ENCODE peak calls at places on chromosomes 3 and 15, in eight cellular contexts. B is GM12865, U is kidney epithelial cell, M is transverse colon, H is fibroblast of mammary gland, V is lower leg skin, X is fibroblast of the aortic adventitia, L is coronary artery. C is an unnamed sample.

GRCh38 chr3:194532591-194532990 is 45.8 kb upstream of the ATP13A3 start:
- DNase-seq in B (no peak), U (no peak), M (no peak), H (peak), V (no peak), X (no peak), L (no peak), C (no peak)

GRCh38 chr15:63071288-63071909 is 28.9 kb downstream of the TPM1 start:
- DNase-seq in B (no peak), U (no peak), M (no peak), H (no peak), V (no peak), X (no peak), L (no peak), C (no peak)

GRCh38 chr3:118636841-118637240 is 397.8 kb downstream of the IGSF11 start:
- DNase-seq in B (peak), U (no peak), M (no peak), H (no peak), V (no peak), X (no peak), L (no peak), C (no peak)

GRCh38 chr15:52441846-52442245 is 86.8 kb downstream of the MYO5A start:
- DNase-seq in B (no peak), U (no peak), M (no peak), H (no peak), V (no peak), X (peak), L (no peak), C (peak)

GRCh38 chr3:31959951-31960792 is 20.9 kb downstream of the OSBPL10 start:
- DNase-seq in B (no peak), U (no peak), M (no peak), H (no peak), V (no peak), X (peak), L (no peak), C (peak)

GRCh38 chr3:46673151-46674030 is 20.1 kb downstream of the ALS2CL start:
- DNase-seq in B (no peak), U (no peak), M (no peak), H (no peak), V (no peak), X (no peak), L (no peak), C (no peak)

GRCh38 chr3:129611812-129612349 is 5.4 kb upstream of the PLXND1 start:
- DNase-seq in B (no peak), U (no peak), M (no peak), H (no peak), V (no peak), X (peak), L (no peak), C (no peak)

GRCh38 chr15:67820147-67820991 is 4.9 kb upstream of the SKOR1 start:
- DNase-seq in B (no peak), U (no peak), M (no peak), H (no peak), V (no peak), X (no peak), L (no peak), C (no peak)

GRCh38 chr15:26729581-26729980 is 43.3 kb downstream of the GABRB3 start:
- DNase-seq in B (no peak), U (no peak), M (no peak), H (no peak), V (no peak), X (no peak), L (no peak), C (no peak)

GRCh38 chr3:194312186-194312742 is 38.9 kb downstream of the CPN2 start:
- DNase-seq in B (no peak), U (no peak), M (peak), H (peak), V (peak), X (peak), L (no peak), C (no peak)

GRCh38 chr3:156489462-156489911 is 65.4 kb downstream of the SSR3 start:
- DNase-seq in B (peak), U (no peak), M (no peak), H (peak), V (no peak), X (peak), L (no peak), C (peak)

GRCh38 chr15:69400850-69401249 is 13.3 kb upstream of the KIF23 start:
- DNase-seq in B (peak), U (no peak), M (no peak), H (no peak), V (no peak), X (no peak), L (peak), C (no peak)

GRCh38 chr15:79724312-79724711 is 172.5 kb downstream of the MTHFS start:
- DNase-seq in B (no peak), U (no peak), M (no peak), H (peak), V (no peak), X (peak), L (no peak), C (peak)

GRCh38 chr3:15982243-15982642 is 184.5 kb upstream of the ANKRD28 start:
- DNase-seq in B (no peak), U (no peak), M (no peak), H (no peak), V (no peak), X (no peak), L (no peak), C (no peak)

GRCh38 chr3:128485283-128486156 is 7.5 kb downstream of the GATA2 start:
- DNase-seq in B (no peak), U (no peak), M (no peak), H (no peak), V (no peak), X (no peak), L (no peak), C (no peak)

GRCh38 chr15:74121040-74121439 is 9.3 kb upstream of the ISLR2 start:
- DNase-seq in B (no peak), U (no peak), M (no peak), H (no peak), V (no peak), X (no peak), L (no peak), C (no peak)

GRCh38 chr15:42704492-42704926 is 32.4 kb downstream of the CDAN1 start:
- DNase-seq in B (peak), U (peak), M (peak), H (peak), V (peak), X (peak), L (peak), C (peak)

GRCh38 chr3:50347187-50347813 is 1.8 kb upstream of the ZMYND10 start:
- DNase-seq in B (peak), U (no peak), M (peak), H (peak), V (no peak), X (peak), L (no peak), C (peak)

GRCh38 chr15:69679623-69680228 is 227.1 kb downstream of the RPLP1 start:
- DNase-seq in B (peak), U (no peak), M (no peak), H (no peak), V (no peak), X (no peak), L (no peak), C (no peak)

GRCh38 chr3:152307829-152308474 is 39.2 kb downstream of the MBNL1 start:
- DNase-seq in B (no peak), U (no peak), M (no peak), H (peak), V (no peak), X (no peak), L (no peak), C (no peak)

GRCh38 chr3:48405343-48405881 is 24.5 kb downstream of the PLXNB1 start:
- DNase-seq in B (no peak), U (no peak), M (no peak), H (no peak), V (peak), X (no peak), L (peak), C (no peak)

GRCh38 chr3:133573054-133573628 is 345 bp upstream of the CDV3 start:
- DNase-seq in B (peak), U (peak), M (peak), H (peak), V (peak), X (peak), L (peak), C (peak)

GRCh38 chr3:41690766-41691563 is 270.9 kb downstream of the ULK4 start:
- DNase-seq in B (no peak), U (no peak), M (peak), H (no peak), V (no peak), X (peak), L (no peak), C (peak)

GRCh38 chr3:195154111-195154791 is 116.7 kb downstream of the XXYLT1 start:
- DNase-seq in B (no peak), U (no peak), M (no peak), H (peak), V (no peak), X (no peak), L (no peak), C (peak)

GRCh38 chr15:59306520-59307163 is 66.0 kb downstream of the MYO1E start:
- DNase-seq in B (no peak), U (no peak), M (no peak), H (peak), V (no peak), X (peak), L (no peak), C (peak)

GRCh38 chr3:153785901-153786300 is 335.3 kb upstream of the ARHGEF26 start:
- DNase-seq in B (peak), U (no peak), M (no peak), H (no peak), V (no peak), X (no peak), L (no peak), C (no peak)

GRCh38 chr3:173371848-173372487 is 25.6 kb upstream of the NLGN1 start:
- DNase-seq in B (no peak), U (no peak), M (no peak), H (peak), V (no peak), X (peak), L (no peak), C (peak)

GRCh38 chr15:73571346-73571745 is 61.8 kb downstream of the NPTN start:
- DNase-seq in B (no peak), U (peak), M (no peak), H (no peak), V (no peak), X (no peak), L (no peak), C (no peak)

DNA sequence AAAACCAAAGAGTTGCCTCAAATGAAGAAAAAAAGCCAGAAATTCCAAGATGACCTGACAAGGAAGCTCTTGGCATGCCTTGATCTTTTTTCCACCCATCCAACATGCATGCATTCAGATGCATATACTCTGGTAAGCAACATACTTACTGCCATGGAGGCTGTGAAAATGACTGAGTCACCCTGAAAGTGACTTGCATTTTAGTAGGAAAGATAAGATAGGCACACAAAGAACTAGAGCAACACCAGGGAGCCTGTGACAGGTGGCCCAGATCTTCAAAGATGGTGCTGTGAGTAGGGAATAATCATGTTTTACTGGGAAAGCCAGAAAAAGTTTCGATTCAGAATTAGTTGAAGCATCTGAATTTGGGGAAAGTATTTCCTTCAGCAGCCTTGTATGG is 185.1 kb upstream of the SLCO3A1 start:
- DNase-seq in B (no peak), U (no peak), M (no peak), H (no peak), V (no peak), X (no peak), L (no peak), C (no peak)
- H3K4me3 ChIP-seq in B (no peak), U (no peak), M (no peak), H (no peak), V (no peak), X (no peak), L (no peak), C (no peak)

DNA sequence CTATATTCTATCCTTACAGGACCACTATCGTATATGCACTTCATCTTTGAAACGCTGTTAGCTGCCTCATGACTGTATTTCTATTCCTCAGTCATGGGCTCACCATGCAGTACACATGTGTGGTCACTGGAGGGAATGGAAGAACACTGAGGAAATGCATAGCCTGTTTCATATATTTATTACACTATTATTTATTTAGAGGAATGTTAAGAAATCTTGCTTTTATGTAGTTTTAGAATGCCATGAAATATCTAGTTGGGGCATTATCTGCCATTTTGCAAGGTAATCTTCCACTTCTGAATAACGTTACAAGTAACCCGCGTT is 155.7 kb downstream of the IGF1R start:
- DNase-seq in B (no peak), U (no peak), M (no peak), H (no peak), V (no peak), X (peak), L (no peak), C (no peak)
- TF ChIP-seq CTCF in B (no peak), U (no peak), M (no peak), H (peak), V (no peak), X (peak), L (no peak), C (peak)

GRCh38 chr15:65077291-65077980 is 890 bp downstream of the KBTBD13 start:
- DNase-seq in B (no peak), U (no peak), M (no peak), H (no peak), V (no peak), X (no peak), L (no peak), C (no peak)

GRCh38 chr15:65079580-65079979 is 3.0 kb downstream of the KBTBD13 start:
- DNase-seq in B (no peak), U (no peak), M (no peak), H (no peak), V (no peak), X (no peak), L (no peak), C (no peak)

GRCh38 chr15:65072617-65073016 is 3.9 kb upstream of the KBTBD13 start:
- DNase-seq in B (no peak), U (no peak), M (no peak), H (no peak), V (no peak), X (no peak), L (no peak), C (no peak)

GRCh38 chr15:65077981-65078352 is 1.4 kb downstream of the KBTBD13 start:
- DNase-seq in B (peak), U (no peak), M (peak), H (peak), V (no peak), X (peak), L (no peak), C (peak)

DNA sequence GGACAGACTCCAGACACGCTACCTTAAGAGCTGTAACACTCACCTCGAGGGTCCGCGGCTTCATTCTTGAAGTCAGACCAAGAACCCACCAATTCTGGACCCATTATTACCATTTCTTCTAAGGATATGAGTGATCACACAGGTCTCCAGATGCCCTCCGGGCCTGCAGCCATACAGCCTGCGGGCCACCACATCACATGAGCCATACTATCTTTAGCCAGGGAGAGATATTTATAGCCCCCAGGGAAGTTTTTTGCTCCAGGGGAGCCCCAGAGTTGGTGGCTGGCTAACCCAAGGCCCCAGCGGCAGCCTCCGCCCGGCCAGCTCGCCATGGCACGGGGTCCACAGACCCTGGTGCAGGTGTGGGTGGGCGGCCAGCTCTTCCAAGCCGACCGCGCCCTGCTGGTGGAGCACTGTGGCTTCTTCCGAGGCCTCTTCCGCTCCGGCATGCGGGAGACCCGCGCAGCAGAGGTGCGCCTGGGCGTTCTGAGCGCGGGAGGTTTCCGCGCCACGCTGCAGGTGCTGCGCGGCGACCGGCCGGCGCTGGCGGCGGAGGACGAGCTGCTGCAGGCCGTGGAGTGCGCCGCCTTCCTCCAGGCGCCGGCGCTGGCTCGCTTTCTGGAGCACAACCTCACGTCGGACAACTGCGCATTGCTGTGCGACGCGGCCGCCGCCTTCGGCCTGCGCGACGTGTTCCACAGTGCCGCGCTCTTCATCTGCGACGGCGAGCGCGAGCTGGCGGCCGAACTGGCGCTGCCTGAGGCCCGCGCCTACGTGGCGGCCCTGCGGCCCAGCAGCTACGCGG is at the start of gene KBTBD13:
- DNase-seq in B (no peak), U (no peak), M (no peak), H (no peak), V (no peak), X (no peak), L (no peak), C (no peak)
- H3K4me3 ChIP-seq in B (no peak), U (no peak), M (no peak), H (no peak), V (no peak), X (no peak), L (peak), C (no peak)

GRCh38 chr15:39887211-39887610 is 32.9 kb downstream of the GPR176 start:
- DNase-seq in B (no peak), U (no peak), M (no peak), H (no peak), V (no peak), X (no peak), L (no peak), C (no peak)

GRCh38 chr15:39886418-39886817 is 33.6 kb downstream of the GPR176 start:
- DNase-seq in B (no peak), U (no peak), M (no peak), H (no peak), V (no peak), X (no peak), L (no peak), C (no peak)

GRCh38 chr15:39888809-39889208 is 31.3 kb downstream of the GPR176 start:
- DNase-seq in B (no peak), U (no peak), M (no peak), H (no peak), V (no peak), X (no peak), L (no peak), C (no peak)

GRCh38 chr15:39888243-39888642 is 31.8 kb downstream of the GPR176 start:
- DNase-seq in B (no peak), U (no peak), M (no peak), H (no peak), V (no peak), X (no peak), L (no peak), C (no peak)

DNA sequence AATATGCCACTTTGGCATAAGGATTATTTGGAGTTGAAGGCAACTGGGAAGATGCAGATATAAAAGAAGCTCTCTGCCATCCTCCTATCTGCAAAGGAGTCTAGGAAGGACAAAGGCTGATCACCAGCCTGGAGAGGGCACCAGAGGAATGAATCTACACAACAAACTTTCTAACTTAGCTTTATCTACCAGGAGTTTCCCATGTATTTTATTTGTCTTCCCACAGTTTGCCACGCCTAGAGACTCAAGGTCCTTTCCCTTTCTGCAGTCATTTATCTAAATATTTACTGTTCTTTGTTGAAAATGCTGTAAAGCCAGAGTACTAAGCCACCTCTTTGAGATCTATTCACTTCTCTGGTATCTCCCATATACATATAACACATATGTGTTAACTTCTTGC is 32.2 kb downstream of the GPR176 start:
- DNase-seq in B (peak), U (peak), M (peak), H (peak), V (no peak), X (peak), L (no peak), C (peak)
- TF ChIP-seq CTCF in B (peak), U (peak), M (peak), H (peak), V (no peak), X (peak), L (no peak), C (peak)

C was measured in fibroblast of pulmonary artery.